ENCODE peak calls at places on chromosomes 2 and 18, in six cellular contexts. One of them, this sample, is unnamed.

GRCh38 chr2:197356136-197356535 is 45.6 kb upstream of the ANKRD44 start:
- DNase-seq in cerebellar nuclear complex: no peak
- DNase-seq in mammary epithelial cell: no peak
- DNase-seq in GM03348: peak
- DNase-seq in hypothalamus: no peak
- DNase-seq in nephron progenitor cell: no peak
- DNase-seq in this sample: no peak

GRCh38 chr2:62884514-62884913 is 166.1 kb upstream of the OTX1 start:
- DNase-seq in cerebellar nuclear complex: no peak
- DNase-seq in mammary epithelial cell: no peak
- DNase-seq in GM03348: peak
- DNase-seq in hypothalamus: no peak
- DNase-seq in nephron progenitor cell: no peak
- DNase-seq in this sample: no peak

GRCh38 chr2:195837987-195838386 is 181.0 kb downstream of the SLC39A10 start:
- DNase-seq in cerebellar nuclear complex: no peak
- DNase-seq in mammary epithelial cell: no peak
- DNase-seq in GM03348: peak
- DNase-seq in hypothalamus: no peak
- DNase-seq in nephron progenitor cell: no peak
- DNase-seq in this sample: no peak

GRCh38 chr18:25876334-25876979 is 214.0 kb downstream of the SS18 start:
- DNase-seq in cerebellar nuclear complex: no peak
- DNase-seq in mammary epithelial cell: no peak
- DNase-seq in GM03348: no peak
- DNase-seq in hypothalamus: no peak
- DNase-seq in nephron progenitor cell: no peak
- DNase-seq in this sample: no peak

GRCh38 chr18:58143391-58143790 is 99.4 kb downstream of the NEDD4L start:
- DNase-seq in cerebellar nuclear complex: no peak
- DNase-seq in mammary epithelial cell: no peak
- DNase-seq in GM03348: no peak
- DNase-seq in hypothalamus: no peak
- DNase-seq in nephron progenitor cell: no peak
- DNase-seq in this sample: no peak

GRCh38 chr18:45197526-45197970 is 417.7 kb upstream of the SLC14A2 start:
- DNase-seq in cerebellar nuclear complex: no peak
- DNase-seq in mammary epithelial cell: peak
- DNase-seq in GM03348: no peak
- DNase-seq in hypothalamus: no peak
- DNase-seq in nephron progenitor cell: no peak
- DNase-seq in this sample: no peak

GRCh38 chr2:66827851-66828250 is 392.9 kb downstream of the MEIS1 start:
- DNase-seq in cerebellar nuclear complex: no peak
- DNase-seq in mammary epithelial cell: no peak
- DNase-seq in GM03348: no peak
- DNase-seq in hypothalamus: no peak
- DNase-seq in nephron progenitor cell: no peak
- DNase-seq in this sample: no peak

GRCh38 chr2:159713691-159714585 is 1.6 kb downstream of the MARCHF7 start:
- DNase-seq in cerebellar nuclear complex: no peak
- DNase-seq in mammary epithelial cell: peak
- DNase-seq in GM03348: peak
- DNase-seq in hypothalamus: no peak
- DNase-seq in nephron progenitor cell: no peak
- DNase-seq in this sample: no peak

GRCh38 chr18:6370886-6371635 is 43.6 kb downstream of the L3MBTL4 start:
- DNase-seq in cerebellar nuclear complex: no peak
- DNase-seq in mammary epithelial cell: no peak
- DNase-seq in GM03348: no peak
- DNase-seq in hypothalamus: no peak
- DNase-seq in nephron progenitor cell: no peak
- DNase-seq in this sample: no peak

GRCh38 chr2:233821709-233822100 is 32.6 kb downstream of the HJURP start:
- DNase-seq in cerebellar nuclear complex: no peak
- DNase-seq in mammary epithelial cell: no peak
- DNase-seq in GM03348: no peak
- DNase-seq in hypothalamus: no peak
- DNase-seq in nephron progenitor cell: no peak
- DNase-seq in this sample: peak

GRCh38 chr18:23207191-23207955 is 72.1 kb downstream of the CABLES1 start:
- DNase-seq in cerebellar nuclear complex: no peak
- DNase-seq in mammary epithelial cell: no peak
- DNase-seq in GM03348: no peak
- DNase-seq in hypothalamus: no peak
- DNase-seq in nephron progenitor cell: no peak
- DNase-seq in this sample: no peak

GRCh38 chr2:119749405-119750066 is 10.2 kb upstream of the PTPN4 start:
- DNase-seq in cerebellar nuclear complex: no peak
- DNase-seq in mammary epithelial cell: peak
- DNase-seq in GM03348: no peak
- DNase-seq in hypothalamus: no peak
- DNase-seq in nephron progenitor cell: no peak
- DNase-seq in this sample: no peak

This sample was measured in spleen.